ENCODE peak calls at places on chromosomes 7 and 10, in five cellular contexts. One of them, this sample, is unnamed.

GRCh38 chr7:91034459-91035368 is 229.5 kb upstream of the FZD1 start:
- DNase-seq in astrocyte of the cerebellum: peak
- DNase-seq in lower leg skin: no peak
- DNase-seq in mesothelial cell of epicardium: no peak
- DNase-seq in cardiac fibroblast: peak
- DNase-seq in this sample: no peak

GRCh38 chr7:132410385-132410784 is 165.9 kb downstream of the PLXNA4 start:
- DNase-seq in astrocyte of the cerebellum: no peak
- DNase-seq in lower leg skin: no peak
- DNase-seq in mesothelial cell of epicardium: no peak
- DNase-seq in cardiac fibroblast: peak
- DNase-seq in this sample: no peak

GRCh38 chr10:11171452-11171851 is 153.8 kb downstream of the CELF2 start:
- DNase-seq in astrocyte of the cerebellum: no peak
- DNase-seq in lower leg skin: no peak
- DNase-seq in mesothelial cell of epicardium: no peak
- DNase-seq in cardiac fibroblast: no peak
- DNase-seq in this sample: no peak

GRCh38 chr10:132294196-132294520 is 13.6 kb downstream of the STK32C start:
- DNase-seq in astrocyte of the cerebellum: no peak
- DNase-seq in lower leg skin: no peak
- DNase-seq in mesothelial cell of epicardium: no peak
- DNase-seq in cardiac fibroblast: no peak
- DNase-seq in this sample: no peak

GRCh38 chr7:75734586-75735047 is 4.1 kb downstream of the HIP1 start:
- DNase-seq in astrocyte of the cerebellum: no peak
- DNase-seq in lower leg skin: no peak
- DNase-seq in mesothelial cell of epicardium: no peak
- DNase-seq in cardiac fibroblast: peak
- DNase-seq in this sample: no peak

GRCh38 chr7:108525327-108525984 is 479 bp downstream of the PNPLA8 start:
- DNase-seq in astrocyte of the cerebellum: peak
- DNase-seq in lower leg skin: no peak
- DNase-seq in mesothelial cell of epicardium: no peak
- DNase-seq in cardiac fibroblast: peak
- DNase-seq in this sample: no peak

GRCh38 chr10:85047170-85047834 is 718.9 kb downstream of the CCSER2 start:
- DNase-seq in astrocyte of the cerebellum: no peak
- DNase-seq in lower leg skin: no peak
- DNase-seq in mesothelial cell of epicardium: no peak
- DNase-seq in cardiac fibroblast: no peak
- DNase-seq in this sample: no peak

GRCh38 chr10:26946103-26946907 is 85.5 kb upstream of the ABI1 start:
- DNase-seq in astrocyte of the cerebellum: no peak
- DNase-seq in lower leg skin: peak
- DNase-seq in mesothelial cell of epicardium: no peak
- DNase-seq in cardiac fibroblast: no peak
- DNase-seq in this sample: no peak

GRCh38 chr7:25179325-25179724 is 49.0 kb downstream of the NPVF start:
- DNase-seq in astrocyte of the cerebellum: no peak
- DNase-seq in lower leg skin: no peak
- DNase-seq in mesothelial cell of epicardium: no peak
- DNase-seq in cardiac fibroblast: no peak
- DNase-seq in this sample: no peak

GRCh38 chr7:25180946-25181345 is 47.3 kb downstream of the NPVF start:
- DNase-seq in astrocyte of the cerebellum: no peak
- DNase-seq in lower leg skin: no peak
- DNase-seq in mesothelial cell of epicardium: no peak
- DNase-seq in cardiac fibroblast: no peak
- DNase-seq in this sample: no peak

GRCh38 chr7:25181537-25181936 is 46.7 kb downstream of the NPVF start:
- DNase-seq in astrocyte of the cerebellum: no peak
- DNase-seq in lower leg skin: no peak
- DNase-seq in mesothelial cell of epicardium: no peak
- DNase-seq in cardiac fibroblast: no peak
- DNase-seq in this sample: no peak

GRCh38 chr7:25179771-25180591 is 48.3 kb downstream of the NPVF start:
- DNase-seq in astrocyte of the cerebellum: peak
- DNase-seq in lower leg skin: peak
- DNase-seq in mesothelial cell of epicardium: peak
- DNase-seq in cardiac fibroblast: peak
- DNase-seq in this sample: peak

DNA sequence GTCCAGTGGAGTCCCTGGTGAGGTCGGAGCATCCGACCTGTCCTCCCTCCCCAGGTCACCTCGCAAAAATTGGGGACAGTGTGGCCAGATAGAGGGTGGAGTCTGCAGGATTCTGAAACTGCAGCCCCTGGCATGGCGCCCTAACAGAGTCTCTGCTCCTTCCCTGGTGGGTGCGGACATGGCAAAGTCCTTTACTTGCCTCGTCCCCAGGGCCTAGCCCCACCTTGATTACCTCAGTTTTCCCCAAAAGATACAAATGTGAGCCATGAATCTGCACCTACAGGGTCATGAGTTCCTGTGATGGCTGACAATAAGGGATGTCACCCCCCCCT is 47.7 kb downstream of the NPVF start:
- DNase-seq in astrocyte of the cerebellum: no peak
- DNase-seq in lower leg skin: no peak
- DNase-seq in mesothelial cell of epicardium: no peak
- DNase-seq in cardiac fibroblast: no peak
- DNase-seq in this sample: no peak
- TF ChIP-seq CTCF in astrocyte of the cerebellum: no peak
- TF ChIP-seq CTCF in lower leg skin: no peak
- TF ChIP-seq CTCF in mesothelial cell of epicardium: peak
- TF ChIP-seq CTCF in cardiac fibroblast: no peak
- TF ChIP-seq CTCF in this sample: no peak

GRCh38 chr10:69665457-69666320 is 35.6 kb downstream of the FAM241B start:
- DNase-seq in astrocyte of the cerebellum: no peak
- DNase-seq in lower leg skin: no peak
- DNase-seq in mesothelial cell of epicardium: no peak
- DNase-seq in cardiac fibroblast: no peak
- DNase-seq in this sample: no peak

GRCh38 chr10:69662901-69663300 is 32.9 kb downstream of the FAM241B start:
- DNase-seq in astrocyte of the cerebellum: no peak
- DNase-seq in lower leg skin: no peak
- DNase-seq in mesothelial cell of epicardium: no peak
- DNase-seq in cardiac fibroblast: no peak
- DNase-seq in this sample: no peak

GRCh38 chr10:69662173-69662685 is 32.2 kb downstream of the FAM241B start:
- DNase-seq in astrocyte of the cerebellum: no peak
- DNase-seq in lower leg skin: no peak
- DNase-seq in mesothelial cell of epicardium: no peak
- DNase-seq in cardiac fibroblast: no peak
- DNase-seq in this sample: no peak

GRCh38 chr10:69661414-69662172 is 31.5 kb downstream of the FAM241B start:
- DNase-seq in astrocyte of the cerebellum: no peak
- DNase-seq in lower leg skin: no peak
- DNase-seq in mesothelial cell of epicardium: no peak
- DNase-seq in cardiac fibroblast: no peak
- DNase-seq in this sample: no peak

DNA sequence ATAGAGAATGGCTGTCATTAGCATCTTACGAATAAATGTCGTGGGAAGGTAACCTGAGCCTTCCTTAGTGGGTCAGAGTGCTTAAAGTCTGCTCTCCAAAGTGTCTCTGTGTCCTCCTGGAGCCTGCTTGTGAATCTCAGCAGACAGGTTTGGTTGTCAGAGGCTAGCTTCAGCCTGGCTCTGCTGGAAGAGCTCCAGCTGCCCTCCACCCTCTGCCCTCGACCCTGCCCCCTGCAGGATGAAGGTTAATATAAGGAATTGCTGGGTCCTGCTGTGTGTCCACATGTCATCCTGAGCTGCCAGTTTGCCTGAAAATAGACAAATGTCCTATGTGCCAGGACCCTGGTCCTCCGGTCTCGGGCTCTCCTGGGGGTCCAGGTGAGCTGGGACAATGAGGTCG is 33.5 kb downstream of the FAM241B start:
- DNase-seq in astrocyte of the cerebellum: no peak
- DNase-seq in lower leg skin: no peak
- DNase-seq in mesothelial cell of epicardium: no peak
- DNase-seq in cardiac fibroblast: no peak
- DNase-seq in this sample: no peak
- TF ChIP-seq CTCF in astrocyte of the cerebellum: no peak
- TF ChIP-seq CTCF in lower leg skin: no peak
- TF ChIP-seq CTCF in mesothelial cell of epicardium: no peak
- TF ChIP-seq CTCF in cardiac fibroblast: no peak
- TF ChIP-seq CTCF in this sample: peak

DNA sequence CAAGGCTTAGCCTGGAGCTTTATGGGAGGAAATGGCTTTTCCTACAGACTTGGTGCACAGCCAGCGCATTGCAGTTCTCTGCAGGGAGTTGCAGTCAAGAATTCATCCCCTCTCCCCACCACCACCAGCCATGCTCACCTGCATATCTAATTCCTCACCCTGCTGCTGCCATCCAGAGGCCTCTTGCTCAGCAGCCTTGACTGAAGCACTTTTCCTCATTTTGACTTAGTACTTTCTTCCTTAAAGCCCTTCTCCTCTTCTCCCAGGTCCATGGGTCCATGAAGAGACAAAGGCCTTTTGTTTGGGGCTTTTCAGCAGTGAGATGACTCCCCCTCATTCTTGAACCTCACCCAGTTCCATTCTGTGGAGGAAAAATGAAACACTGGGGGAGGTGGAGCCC is 39.7 kb upstream of the GPR141 start:
- DNase-seq in astrocyte of the cerebellum: no peak
- DNase-seq in lower leg skin: no peak
- DNase-seq in mesothelial cell of epicardium: no peak
- DNase-seq in cardiac fibroblast: no peak
- DNase-seq in this sample: no peak
- TF ChIP-seq CTCF in astrocyte of the cerebellum: no peak
- TF ChIP-seq CTCF in lower leg skin: no peak
- TF ChIP-seq CTCF in mesothelial cell of epicardium: no peak
- TF ChIP-seq CTCF in cardiac fibroblast: no peak
- TF ChIP-seq CTCF in this sample: no peak

GRCh38 chr7:117312593-117312992 is 10.3 kb downstream of the WNT2 start:
- DNase-seq in astrocyte of the cerebellum: no peak
- DNase-seq in lower leg skin: no peak
- DNase-seq in mesothelial cell of epicardium: no peak
- DNase-seq in cardiac fibroblast: no peak
- DNase-seq in this sample: no peak
- TF ChIP-seq CTCF in astrocyte of the cerebellum: peak
- TF ChIP-seq CTCF in lower leg skin: no peak
- TF ChIP-seq CTCF in mesothelial cell of epicardium: no peak
- TF ChIP-seq CTCF in cardiac fibroblast: peak
- TF ChIP-seq CTCF in this sample: peak

GRCh38 chr7:78377532-78377931 is 579.0 kb downstream of the PHTF2 start:
- DNase-seq in astrocyte of the cerebellum: no peak
- DNase-seq in lower leg skin: no peak
- DNase-seq in mesothelial cell of epicardium: no peak
- DNase-seq in cardiac fibroblast: no peak
- DNase-seq in this sample: no peak
- TF ChIP-seq CTCF in astrocyte of the cerebellum: no peak
- TF ChIP-seq CTCF in lower leg skin: no peak
- TF ChIP-seq CTCF in mesothelial cell of epicardium: peak
- TF ChIP-seq CTCF in cardiac fibroblast: no peak
- TF ChIP-seq CTCF in this sample: peak

DNA sequence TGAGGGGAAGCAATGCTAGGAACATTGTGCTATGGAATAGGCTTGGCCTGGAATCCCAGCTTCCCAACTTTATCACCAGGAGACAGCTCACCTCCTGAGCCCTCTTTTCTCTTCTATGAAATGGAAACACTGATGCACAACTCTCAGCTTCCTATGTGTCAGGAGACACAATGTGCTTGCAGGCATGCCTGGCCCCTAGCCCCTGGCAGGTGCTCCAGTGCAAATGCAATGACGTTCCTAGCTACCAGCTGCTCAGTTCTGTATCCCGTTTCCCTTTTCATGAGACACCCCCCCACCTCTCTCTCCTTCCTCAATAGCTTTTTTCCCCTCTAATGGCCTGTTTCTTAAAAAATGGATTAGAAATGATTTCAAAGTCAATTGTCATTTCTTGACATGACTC is 30.7 kb downstream of the HABP2 start:
- DNase-seq in astrocyte of the cerebellum: no peak
- DNase-seq in lower leg skin: no peak
- DNase-seq in mesothelial cell of epicardium: no peak
- DNase-seq in cardiac fibroblast: no peak
- DNase-seq in this sample: no peak
- TF ChIP-seq CTCF in astrocyte of the cerebellum: no peak
- TF ChIP-seq CTCF in lower leg skin: no peak
- TF ChIP-seq CTCF in mesothelial cell of epicardium: no peak
- TF ChIP-seq CTCF in cardiac fibroblast: no peak
- TF ChIP-seq CTCF in this sample: no peak

GRCh38 chr7:77442631-77443420 is 26.7 kb upstream of the GSAP start:
- DNase-seq in astrocyte of the cerebellum: no peak
- DNase-seq in lower leg skin: no peak
- DNase-seq in mesothelial cell of epicardium: no peak
- DNase-seq in cardiac fibroblast: peak
- DNase-seq in this sample: no peak
- TF ChIP-seq CTCF in astrocyte of the cerebellum: no peak
- TF ChIP-seq CTCF in lower leg skin: no peak
- TF ChIP-seq CTCF in mesothelial cell of epicardium: no peak
- TF ChIP-seq CTCF in cardiac fibroblast: no peak
- TF ChIP-seq CTCF in this sample: no peak